ENCODE peak calls at places on chromosomes 12 and 14, in ten cellular contexts. One of them, this sample, is unnamed.
A peak's percentile ranks its signal among the peaks of the same experiment; 100 is the strongest.

GRCh38 chr12:90028620-90029051 is 320.0 kb upstream of the ATP2B1 start:
- DNase-seq in tibial nerve: no peak
- DNase-seq in cardiac fibroblast: no peak
- DNase-seq in uterus: no peak
- DNase-seq in GM10248: no peak
- DNase-seq in AG10803: no peak
- DNase-seq in GM06990: peak; percentile 10
- DNase-seq in mesothelial cell of epicardium: no peak
- DNase-seq in H9: no peak
- DNase-seq in AG09319: no peak
- DNase-seq in this sample: no peak

GRCh38 chr14:99116741-99117295 is 155.2 kb downstream of the BCL11B start:
- DNase-seq in GM10248: no peak
- DNase-seq in uterus: no peak
- DNase-seq in AG09319: no peak
- DNase-seq in tibial nerve: no peak
- DNase-seq in AG10803: no peak
- DNase-seq in cardiac fibroblast: no peak
- DNase-seq in H9: peak; percentile 14
- DNase-seq in mesothelial cell of epicardium: peak; percentile 14
- DNase-seq in GM06990: no peak
- DNase-seq in this sample: no peak

GRCh38 chr12:15540469-15540872 is 218.2 kb downstream of the PTPRO start:
- DNase-seq in tibial nerve: no peak
- DNase-seq in mesothelial cell of epicardium: no peak
- DNase-seq in GM06990: no peak
- DNase-seq in H9: no peak
- DNase-seq in AG10803: peak; percentile 79
- DNase-seq in GM10248: no peak
- DNase-seq in cardiac fibroblast: peak; percentile 51
- DNase-seq in AG09319: peak; percentile 11
- DNase-seq in uterus: no peak
- DNase-seq in this sample: no peak

GRCh38 chr14:69948311-69948710 is 69.1 kb downstream of the SMOC1 start:
- DNase-seq in H9: no peak
- DNase-seq in mesothelial cell of epicardium: no peak
- DNase-seq in AG10803: no peak
- DNase-seq in uterus: no peak
- DNase-seq in AG09319: no peak
- DNase-seq in cardiac fibroblast: no peak
- DNase-seq in GM06990: no peak
- DNase-seq in GM10248: no peak
- DNase-seq in tibial nerve: no peak
- DNase-seq in this sample: no peak

GRCh38 chr12:5506295-5506694 is 74.4 kb downstream of the NTF3 start:
- DNase-seq in AG10803: no peak
- DNase-seq in GM10248: no peak
- DNase-seq in mesothelial cell of epicardium: no peak
- DNase-seq in AG09319: no peak
- DNase-seq in cardiac fibroblast: no peak
- DNase-seq in tibial nerve: no peak
- DNase-seq in GM06990: no peak
- DNase-seq in H9: no peak
- DNase-seq in uterus: no peak
- DNase-seq in this sample: no peak

GRCh38 chr12:15706010-15706676 is 83.0 kb downstream of the EPS8 start:
- DNase-seq in mesothelial cell of epicardium: no peak
- DNase-seq in H9: peak; percentile 71
- DNase-seq in cardiac fibroblast: no peak
- DNase-seq in GM10248: no peak
- DNase-seq in GM06990: no peak
- DNase-seq in AG10803: no peak
- DNase-seq in tibial nerve: no peak
- DNase-seq in uterus: no peak
- DNase-seq in AG09319: no peak
- DNase-seq in this sample: no peak

GRCh38 chr12:24499151-24500146 is 449.5 kb downstream of the BCAT1 start:
- DNase-seq in GM06990: no peak
- DNase-seq in GM10248: no peak
- DNase-seq in mesothelial cell of epicardium: no peak
- DNase-seq in H9: no peak
- DNase-seq in AG09319: peak; percentile 5
- DNase-seq in AG10803: peak; percentile 10
- DNase-seq in uterus: no peak
- DNase-seq in tibial nerve: no peak
- DNase-seq in cardiac fibroblast: peak; percentile 58
- DNase-seq in this sample: no peak

GRCh38 chr14:72892103-72892878 is 1.6 kb downstream of the DPF3 start:
- DNase-seq in cardiac fibroblast: peak; percentile 19
- DNase-seq in mesothelial cell of epicardium: peak; percentile 48
- DNase-seq in GM10248: no peak
- DNase-seq in tibial nerve: no peak
- DNase-seq in AG09319: no peak
- DNase-seq in H9: peak; percentile 43
- DNase-seq in GM06990: peak; percentile 37
- DNase-seq in uterus: no peak
- DNase-seq in AG10803: no peak
- DNase-seq in this sample: peak; percentile 42

GRCh38 chr12:122870867-122871664 is 24.9 kb downstream of the VPS37B start:
- DNase-seq in tibial nerve: no peak
- DNase-seq in uterus: no peak
- DNase-seq in AG09319: no peak
- DNase-seq in cardiac fibroblast: peak; percentile 74
- DNase-seq in AG10803: peak; percentile 61
- DNase-seq in H9: no peak
- DNase-seq in GM10248: no peak
- DNase-seq in GM06990: no peak
- DNase-seq in mesothelial cell of epicardium: no peak
- DNase-seq in this sample: no peak

GRCh38 chr14:101819251-101819990 is 57.9 kb downstream of the PPP2R5C start:
- DNase-seq in uterus: no peak
- DNase-seq in AG09319: no peak
- DNase-seq in mesothelial cell of epicardium: no peak
- DNase-seq in GM10248: no peak
- DNase-seq in H9: no peak
- DNase-seq in GM06990: no peak
- DNase-seq in cardiac fibroblast: no peak
- DNase-seq in AG10803: no peak
- DNase-seq in tibial nerve: no peak
- DNase-seq in this sample: no peak

GRCh38 chr12:105721051-105721825 is 390.7 kb downstream of the C12orf75 start:
- DNase-seq in GM06990: peak; percentile 48
- DNase-seq in GM10248: no peak
- DNase-seq in tibial nerve: no peak
- DNase-seq in H9: no peak
- DNase-seq in cardiac fibroblast: no peak
- DNase-seq in mesothelial cell of epicardium: no peak
- DNase-seq in AG09319: no peak
- DNase-seq in uterus: no peak
- DNase-seq in AG10803: peak; percentile 76
- DNase-seq in this sample: no peak

GRCh38 chr12:7144414-7145120 is 14.4 kb downstream of the CLSTN3 start:
- DNase-seq in GM06990: no peak
- DNase-seq in tibial nerve: no peak
- DNase-seq in H9: no peak
- DNase-seq in uterus: no peak
- DNase-seq in GM10248: peak; percentile 51
- DNase-seq in AG10803: peak; percentile 49
- DNase-seq in AG09319: no peak
- DNase-seq in mesothelial cell of epicardium: no peak
- DNase-seq in cardiac fibroblast: peak; percentile 60
- DNase-seq in this sample: peak; percentile 61

GRCh38 chr12:108232565-108232964 is 103.5 kb downstream of the WSCD2 start:
- DNase-seq in mesothelial cell of epicardium: no peak
- DNase-seq in uterus: no peak
- DNase-seq in AG10803: no peak
- DNase-seq in H9: no peak
- DNase-seq in GM10248: no peak
- DNase-seq in AG09319: no peak
- DNase-seq in tibial nerve: no peak
- DNase-seq in GM06990: no peak
- DNase-seq in cardiac fibroblast: no peak
- DNase-seq in this sample: no peak

GRCh38 chr14:97532052-97532451 is 734.9 kb downstream of the VRK1 start:
- DNase-seq in mesothelial cell of epicardium: no peak
- DNase-seq in H9: no peak
- DNase-seq in AG10803: no peak
- DNase-seq in cardiac fibroblast: no peak
- DNase-seq in tibial nerve: no peak
- DNase-seq in GM06990: no peak
- DNase-seq in GM10248: no peak
- DNase-seq in uterus: no peak
- DNase-seq in AG09319: no peak
- DNase-seq in this sample: no peak

GRCh38 chr14:28773917-28774691 is 7.5 kb downstream of the FOXG1 start:
- DNase-seq in mesothelial cell of epicardium: no peak
- DNase-seq in AG10803: peak; percentile 40
- DNase-seq in H9: peak; percentile 90
- DNase-seq in cardiac fibroblast: peak; percentile 52
- DNase-seq in GM06990: peak; percentile 69
- DNase-seq in tibial nerve: no peak
- DNase-seq in uterus: no peak
- DNase-seq in GM10248: no peak
- DNase-seq in AG09319: no peak
- DNase-seq in this sample: peak; percentile 48
- TF ChIP-seq CTCF in mesothelial cell of epicardium: no peak
- TF ChIP-seq CTCF in AG10803: peak; percentile 47
- TF ChIP-seq CTCF in H9: peak; percentile 90
- TF ChIP-seq CTCF in cardiac fibroblast: peak; percentile 59
- TF ChIP-seq CTCF in GM06990: peak; percentile 19
- TF ChIP-seq CTCF in tibial nerve: no peak
- TF ChIP-seq CTCF in uterus: no peak
- TF ChIP-seq CTCF in GM10248: peak; percentile 29
- TF ChIP-seq CTCF in AG09319: peak; percentile 31
- TF ChIP-seq CTCF in this sample: peak; percentile 6

GRCh38 chr14:50714452-50715073 is 46.5 kb upstream of the SAV1 start:
- DNase-seq in H9: no peak
- DNase-seq in uterus: no peak
- DNase-seq in mesothelial cell of epicardium: no peak
- DNase-seq in cardiac fibroblast: peak; percentile 63
- DNase-seq in AG10803: peak; percentile 52
- DNase-seq in tibial nerve: no peak
- DNase-seq in GM10248: peak; percentile 59
- DNase-seq in AG09319: no peak
- DNase-seq in GM06990: no peak
- DNase-seq in this sample: peak; percentile 61
- TF ChIP-seq CTCF in H9: peak; percentile 64
- TF ChIP-seq CTCF in uterus: peak; percentile 35
- TF ChIP-seq CTCF in mesothelial cell of epicardium: no peak
- TF ChIP-seq CTCF in cardiac fibroblast: peak; percentile 77
- TF ChIP-seq CTCF in AG10803: peak; percentile 74
- TF ChIP-seq CTCF in tibial nerve: peak; percentile 23
- TF ChIP-seq CTCF in GM10248: peak; percentile 59
- TF ChIP-seq CTCF in AG09319: peak; percentile 49
- TF ChIP-seq CTCF in GM06990: peak; percentile 66
- TF ChIP-seq CTCF in this sample: peak; percentile 63

GRCh38 chr14:95614335-95614734 is 71.9 kb upstream of the TCL1B start:
- DNase-seq in AG10803: no peak
- DNase-seq in cardiac fibroblast: no peak
- DNase-seq in tibial nerve: no peak
- DNase-seq in GM10248: no peak
- DNase-seq in H9: no peak
- DNase-seq in uterus: no peak
- DNase-seq in AG09319: no peak
- DNase-seq in GM06990: no peak
- DNase-seq in mesothelial cell of epicardium: no peak
- DNase-seq in this sample: no peak
- TF ChIP-seq CTCF in AG10803: no peak
- TF ChIP-seq CTCF in cardiac fibroblast: no peak
- TF ChIP-seq CTCF in tibial nerve: no peak
- TF ChIP-seq CTCF in GM10248: no peak
- TF ChIP-seq CTCF in H9: no peak
- TF ChIP-seq CTCF in uterus: no peak
- TF ChIP-seq CTCF in AG09319: no peak
- TF ChIP-seq CTCF in GM06990: peak; percentile 29
- TF ChIP-seq CTCF in mesothelial cell of epicardium: no peak
- TF ChIP-seq CTCF in this sample: peak; percentile 24

GRCh38 chr12:113221997-113222729 is 899 bp downstream of the TPCN1 start:
- DNase-seq in AG10803: no peak
- DNase-seq in uterus: no peak
- DNase-seq in tibial nerve: no peak
- DNase-seq in GM10248: no peak
- DNase-seq in AG09319: no peak
- DNase-seq in GM06990: no peak
- DNase-seq in cardiac fibroblast: no peak
- DNase-seq in mesothelial cell of epicardium: no peak
- DNase-seq in H9: no peak
- DNase-seq in this sample: no peak

GRCh38 chr12:113224955-113225354 is 3.7 kb downstream of the TPCN1 start:
- DNase-seq in uterus: no peak
- DNase-seq in mesothelial cell of epicardium: no peak
- DNase-seq in AG09319: no peak
- DNase-seq in GM06990: no peak
- DNase-seq in AG10803: no peak
- DNase-seq in cardiac fibroblast: no peak
- DNase-seq in H9: no peak
- DNase-seq in tibial nerve: no peak
- DNase-seq in GM10248: no peak
- DNase-seq in this sample: no peak

GRCh38 chr12:113222730-113223531 is 1.7 kb downstream of the TPCN1 start:
- DNase-seq in H9: no peak
- DNase-seq in tibial nerve: peak; percentile 49
- DNase-seq in uterus: peak; percentile 77
- DNase-seq in cardiac fibroblast: peak; percentile 97
- DNase-seq in GM10248: no peak
- DNase-seq in GM06990: no peak
- DNase-seq in mesothelial cell of epicardium: no peak
- DNase-seq in AG09319: peak; percentile 75
- DNase-seq in AG10803: peak; percentile 88
- DNase-seq in this sample: no peak

GRCh38 chr12:113220593-113221180 is 577 bp upstream of the TPCN1 start:
- DNase-seq in H9: no peak
- DNase-seq in GM06990: no peak
- DNase-seq in GM10248: no peak
- DNase-seq in AG09319: no peak
- DNase-seq in AG10803: no peak
- DNase-seq in mesothelial cell of epicardium: no peak
- DNase-seq in cardiac fibroblast: no peak
- DNase-seq in tibial nerve: no peak
- DNase-seq in uterus: no peak
- DNase-seq in this sample: no peak

DNA sequence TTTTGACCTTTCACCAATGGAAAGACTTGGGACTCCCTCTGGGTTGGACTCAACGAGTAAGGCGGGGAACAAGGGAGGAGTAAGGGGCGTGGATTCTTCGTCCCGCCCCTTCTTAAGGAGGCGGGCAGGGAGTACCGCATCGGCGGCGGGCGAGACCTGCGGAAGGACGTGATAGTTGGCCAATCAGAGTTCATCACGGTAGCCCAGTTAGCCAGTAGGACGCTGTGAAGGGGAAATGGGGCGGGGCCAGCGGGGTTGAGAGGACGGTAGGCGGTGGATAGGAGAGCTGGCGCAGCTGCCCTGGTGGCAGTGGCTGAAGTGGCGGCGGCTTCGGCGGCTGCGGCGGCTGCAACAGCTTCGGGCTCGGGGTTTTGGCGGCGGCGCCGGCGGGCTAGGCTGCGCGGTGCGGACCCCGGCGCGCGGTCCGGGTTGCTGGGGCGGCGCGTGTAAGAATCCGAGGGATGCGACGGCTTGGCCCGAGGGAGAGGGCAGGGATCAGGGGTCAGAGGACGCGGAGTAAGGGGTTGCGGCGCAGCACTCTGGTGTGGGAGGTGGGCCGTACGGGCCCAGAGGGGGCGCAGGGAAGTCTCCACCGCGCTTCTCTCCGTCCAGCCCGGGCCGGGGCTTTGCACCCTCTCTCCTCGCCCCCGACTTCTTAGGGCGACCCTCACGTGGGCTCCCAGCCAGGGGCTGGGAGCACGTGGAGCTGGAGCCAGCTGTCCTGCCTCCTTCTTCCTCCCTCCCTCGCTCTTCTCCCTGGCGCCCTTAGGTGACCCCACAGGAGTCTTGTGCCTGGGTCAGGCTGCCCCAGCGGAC is at the start of gene TPCN1:
- DNase-seq in uterus: peak; percentile 100
- DNase-seq in tibial nerve: peak; percentile 100
- DNase-seq in H9: peak; percentile 100
- DNase-seq in GM06990: peak; percentile 98
- DNase-seq in GM10248: peak; percentile 97
- DNase-seq in AG10803: peak; percentile 100
- DNase-seq in mesothelial cell of epicardium: peak; percentile 98
- DNase-seq in AG09319: peak; percentile 100
- DNase-seq in cardiac fibroblast: peak; percentile 100
- DNase-seq in this sample: peak; percentile 96
- TF ChIP-seq CTCF in uterus: peak; percentile 53
- TF ChIP-seq CTCF in tibial nerve: peak; percentile 66
- TF ChIP-seq CTCF in H9: peak; percentile 17
- TF ChIP-seq CTCF in GM06990: peak; percentile 1
- TF ChIP-seq CTCF in GM10248: no peak
- TF ChIP-seq CTCF in AG10803: no peak
- TF ChIP-seq CTCF in mesothelial cell of epicardium: no peak
- TF ChIP-seq CTCF in AG09319: no peak
- TF ChIP-seq CTCF in cardiac fibroblast: no peak
- TF ChIP-seq CTCF in this sample: no peak